ENCODE peak calls at places on chromosomes 12 and 14, in four cellular contexts. One of them, this sample, is unnamed.

GRCh38 chr12:44431647-44432352 is 444.3 kb downstream of the NELL2 start:
- DNase-seq in GM23338: no peak
- DNase-seq in kidney epithelial cell: no peak
- DNase-seq in psoas muscle: no peak
- DNase-seq in this sample: no peak

GRCh38 chr12:80241576-80242273 is 142.4 kb downstream of the OTOGL start:
- DNase-seq in GM23338: no peak
- DNase-seq in kidney epithelial cell: no peak
- DNase-seq in psoas muscle: no peak
- DNase-seq in this sample: no peak

GRCh38 chr14:90288646-90289355 is 32.4 kb downstream of the PSMC1 start:
- DNase-seq in GM23338: no peak
- DNase-seq in kidney epithelial cell: no peak
- DNase-seq in psoas muscle: no peak
- DNase-seq in this sample: no peak

GRCh38 chr14:105387530-105387922 is 10.8 kb upstream of the TEX22 start:
- DNase-seq in GM23338: no peak
- DNase-seq in kidney epithelial cell: no peak
- DNase-seq in psoas muscle: no peak
- DNase-seq in this sample: no peak

GRCh38 chr12:86663691-86664090 is 407.5 kb upstream of the MGAT4C start:
- DNase-seq in GM23338: no peak
- DNase-seq in kidney epithelial cell: no peak
- DNase-seq in psoas muscle: no peak
- DNase-seq in this sample: no peak

GRCh38 chr14:55103005-55103640 is 25.9 kb upstream of the LGALS3 start:
- DNase-seq in GM23338: peak
- DNase-seq in kidney epithelial cell: peak
- DNase-seq in psoas muscle: peak
- DNase-seq in this sample: peak

GRCh38 chr14:86796221-86797074 is 1196.5 kb downstream of the GALC start:
- DNase-seq in GM23338: no peak
- DNase-seq in kidney epithelial cell: no peak
- DNase-seq in psoas muscle: no peak
- DNase-seq in this sample: no peak

GRCh38 chr14:23556700-23557440 is 799 bp downstream of the THTPA start:
- DNase-seq in GM23338: no peak
- DNase-seq in kidney epithelial cell: no peak
- DNase-seq in psoas muscle: no peak
- DNase-seq in this sample: no peak

GRCh38 chr14:77593501-77593911 is 22.9 kb downstream of the SPTLC2 start:
- DNase-seq in GM23338: no peak
- DNase-seq in kidney epithelial cell: no peak
- DNase-seq in psoas muscle: no peak
- DNase-seq in this sample: no peak

GRCh38 chr14:66709292-66709691 is 201.3 kb downstream of the GPHN start:
- DNase-seq in GM23338: no peak
- DNase-seq in kidney epithelial cell: peak
- DNase-seq in psoas muscle: no peak
- DNase-seq in this sample: peak

GRCh38 chr14:80926706-80927384 is 14.7 kb downstream of the CEP128 start:
- DNase-seq in GM23338: no peak
- DNase-seq in kidney epithelial cell: no peak
- DNase-seq in psoas muscle: no peak
- DNase-seq in this sample: no peak

GRCh38 chr14:61470261-61470953 is 149.0 kb downstream of the PRKCH start:
- DNase-seq in GM23338: peak
- DNase-seq in kidney epithelial cell: peak
- DNase-seq in psoas muscle: no peak
- DNase-seq in this sample: peak

GRCh38 chr12:113932411-113933196 is 33.5 kb downstream of the RBM19 start:
- DNase-seq in GM23338: peak
- DNase-seq in kidney epithelial cell: no peak
- DNase-seq in psoas muscle: peak
- DNase-seq in this sample: no peak

GRCh38 chr12:112808176-112808575 is 16.6 kb downstream of the RPH3A start:
- DNase-seq in GM23338: no peak
- DNase-seq in kidney epithelial cell: no peak
- DNase-seq in psoas muscle: no peak
- DNase-seq in this sample: no peak

GRCh38 chr14:92986254-92987147 is 63.6 kb downstream of the CHGA start:
- DNase-seq in GM23338: no peak
- DNase-seq in kidney epithelial cell: no peak
- DNase-seq in psoas muscle: no peak
- DNase-seq in this sample: no peak

GRCh38 chr12:14773685-14774073 is 29.6 kb downstream of the WBP11 start:
- DNase-seq in GM23338: peak
- DNase-seq in kidney epithelial cell: no peak
- DNase-seq in psoas muscle: peak
- DNase-seq in this sample: no peak
- H3K4me3 ChIP-seq in GM23338: peak
- H3K4me3 ChIP-seq in kidney epithelial cell: peak
- H3K4me3 ChIP-seq in psoas muscle: peak
- H3K4me3 ChIP-seq in this sample: peak

GRCh38 chr14:98935921-98936320 is 336.1 kb downstream of the BCL11B start:
- DNase-seq in GM23338: no peak
- DNase-seq in kidney epithelial cell: no peak
- DNase-seq in psoas muscle: no peak
- DNase-seq in this sample: no peak

GRCh38 chr14:98931911-98932310 is 340.1 kb downstream of the BCL11B start:
- DNase-seq in GM23338: no peak
- DNase-seq in kidney epithelial cell: no peak
- DNase-seq in psoas muscle: no peak
- DNase-seq in this sample: no peak

GRCh38 chr14:98928418-98928817 is 343.6 kb downstream of the BCL11B start:
- DNase-seq in GM23338: no peak
- DNase-seq in kidney epithelial cell: no peak
- DNase-seq in psoas muscle: no peak
- DNase-seq in this sample: no peak

GRCh38 chr14:98931126-98931525 is 340.9 kb downstream of the BCL11B start:
- DNase-seq in GM23338: no peak
- DNase-seq in kidney epithelial cell: no peak
- DNase-seq in psoas muscle: no peak
- DNase-seq in this sample: no peak

GRCh38 chr14:98932436-98933325 is 339.3 kb downstream of the BCL11B start:
- DNase-seq in GM23338: no peak
- DNase-seq in kidney epithelial cell: no peak
- DNase-seq in psoas muscle: no peak
- DNase-seq in this sample: no peak
- H3K4me3 ChIP-seq in GM23338: no peak
- H3K4me3 ChIP-seq in kidney epithelial cell: no peak
- H3K4me3 ChIP-seq in psoas muscle: no peak
- H3K4me3 ChIP-seq in this sample: no peak

GRCh38 chr12:6540181-6540877 is 6.0 kb downstream of the GAPDH start:
- DNase-seq in GM23338: peak
- DNase-seq in kidney epithelial cell: no peak
- DNase-seq in psoas muscle: peak
- DNase-seq in this sample: peak
- H3K4me3 ChIP-seq in GM23338: peak
- H3K4me3 ChIP-seq in kidney epithelial cell: no peak
- H3K4me3 ChIP-seq in psoas muscle: peak
- H3K4me3 ChIP-seq in this sample: no peak

DNA sequence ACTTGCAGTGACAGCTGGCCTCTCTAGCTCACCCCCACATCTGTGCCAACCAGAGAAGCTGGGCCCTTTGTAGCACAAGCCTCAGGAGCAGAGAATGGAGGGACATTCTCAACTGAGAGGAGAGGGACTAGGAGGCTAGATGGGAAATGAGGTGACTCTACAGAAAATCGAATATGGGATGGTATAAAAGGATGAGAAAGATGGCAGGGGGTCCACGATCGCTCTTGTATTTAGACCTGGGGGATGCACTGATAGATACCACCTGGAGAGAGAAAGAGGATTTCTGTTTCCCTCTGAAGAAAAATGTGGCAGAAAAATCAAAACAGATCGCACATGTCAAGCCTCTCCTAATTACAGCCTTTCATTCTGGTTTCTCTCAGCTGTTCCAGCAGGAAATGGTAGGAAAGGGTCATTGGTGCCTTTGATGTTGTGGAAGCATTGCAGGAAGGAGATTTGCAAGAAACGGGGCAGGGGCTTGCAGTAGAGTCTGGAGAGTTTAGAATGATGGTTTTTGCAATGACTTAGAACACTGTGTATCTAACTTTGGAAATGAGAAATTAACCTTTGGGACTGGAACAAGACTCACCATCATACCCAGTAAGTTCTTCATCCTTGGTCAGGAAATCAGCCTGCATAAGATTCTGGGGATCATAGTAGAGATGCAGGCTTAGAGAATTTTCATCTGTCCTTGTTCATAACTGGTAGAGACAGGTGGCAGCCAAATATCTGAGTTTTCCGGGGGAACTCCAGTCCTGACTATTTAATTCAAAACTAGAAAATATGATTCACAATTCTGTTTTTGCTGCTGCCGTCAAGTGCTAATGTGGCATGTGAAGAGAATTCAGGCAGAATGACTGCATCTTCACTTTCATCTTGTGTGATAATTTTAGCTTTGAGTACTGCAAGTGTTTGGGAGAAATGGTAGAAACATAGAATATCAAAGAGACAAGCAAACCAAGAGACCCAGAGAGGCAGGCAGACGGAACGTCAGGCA is 98.8 kb downstream of the DAD1 start:
- DNase-seq in GM23338: no peak
- DNase-seq in kidney epithelial cell: no peak
- DNase-seq in psoas muscle: no peak
- DNase-seq in this sample: no peak
- H3K4me3 ChIP-seq in GM23338: no peak
- H3K4me3 ChIP-seq in kidney epithelial cell: no peak
- H3K4me3 ChIP-seq in psoas muscle: no peak
- H3K4me3 ChIP-seq in this sample: no peak

DNA sequence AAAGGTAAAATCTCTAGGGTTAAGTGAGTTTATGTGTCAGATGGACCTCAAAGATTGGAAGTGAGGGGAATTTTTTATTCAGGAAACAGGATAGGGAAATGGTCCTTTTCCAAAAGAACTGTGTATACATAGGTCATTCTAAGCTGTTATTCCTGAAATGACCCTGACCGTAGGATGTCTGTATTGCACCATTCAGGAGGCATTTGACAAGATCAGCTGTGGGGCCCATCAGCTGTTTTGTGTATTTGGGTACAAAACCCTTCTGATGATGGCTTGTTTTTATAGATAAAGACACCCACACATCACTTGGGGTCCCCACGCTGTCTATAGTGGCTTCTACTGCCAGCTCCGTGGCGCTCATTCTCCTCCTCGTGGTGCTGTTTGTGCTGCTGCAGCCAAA is 62.6 kb upstream of the SRSF5 start:
- DNase-seq in GM23338: no peak
- DNase-seq in kidney epithelial cell: no peak
- DNase-seq in psoas muscle: no peak
- DNase-seq in this sample: no peak
- H3K4me3 ChIP-seq in GM23338: no peak
- H3K4me3 ChIP-seq in kidney epithelial cell: no peak
- H3K4me3 ChIP-seq in psoas muscle: no peak
- H3K4me3 ChIP-seq in this sample: no peak

GRCh38 chr12:11555195-11555594 is 94.3 kb upstream of the ETV6 start:
- DNase-seq in GM23338: no peak
- DNase-seq in kidney epithelial cell: no peak
- DNase-seq in psoas muscle: no peak
- DNase-seq in this sample: no peak
- H3K4me3 ChIP-seq in GM23338: no peak
- H3K4me3 ChIP-seq in kidney epithelial cell: no peak
- H3K4me3 ChIP-seq in psoas muscle: no peak
- H3K4me3 ChIP-seq in this sample: no peak

DNA sequence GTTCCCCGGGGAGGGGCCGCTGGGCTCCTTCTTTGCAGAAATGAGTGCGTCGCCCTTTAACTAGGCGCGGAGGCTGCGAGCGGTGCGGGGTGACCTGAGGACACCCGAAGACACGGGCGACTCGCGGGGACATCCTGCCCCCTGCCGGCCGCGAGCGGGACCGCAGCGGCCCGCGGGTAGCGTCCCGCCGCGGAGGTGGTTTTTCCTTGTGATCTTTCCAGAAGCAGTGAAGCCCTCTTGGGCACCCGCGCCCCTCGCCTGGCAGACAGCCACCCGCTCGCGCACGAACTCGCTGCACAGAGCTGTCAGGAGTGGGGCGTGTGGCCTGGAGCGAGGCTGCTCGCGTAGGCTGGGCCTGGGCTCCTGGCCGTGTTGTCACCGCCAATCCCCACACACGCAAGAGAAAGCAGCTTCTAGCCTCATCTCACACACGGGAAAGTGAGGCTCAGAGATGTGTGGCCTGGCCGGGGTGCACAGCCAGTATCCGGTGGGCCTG is 67.2 kb downstream of the DIO3 start:
- DNase-seq in GM23338: peak
- DNase-seq in kidney epithelial cell: peak
- DNase-seq in psoas muscle: peak
- DNase-seq in this sample: no peak
- H3K4me3 ChIP-seq in GM23338: peak
- H3K4me3 ChIP-seq in kidney epithelial cell: no peak
- H3K4me3 ChIP-seq in psoas muscle: peak
- H3K4me3 ChIP-seq in this sample: peak

GRCh38 chr12:50825372-50825838 is 17.3 kb upstream of the TMPRSS12 start:
- DNase-seq in GM23338: peak
- DNase-seq in kidney epithelial cell: peak
- DNase-seq in psoas muscle: no peak
- DNase-seq in this sample: peak
- H3K4me3 ChIP-seq in GM23338: no peak
- H3K4me3 ChIP-seq in kidney epithelial cell: no peak
- H3K4me3 ChIP-seq in psoas muscle: no peak
- H3K4me3 ChIP-seq in this sample: no peak

GRCh38 chr12:94204647-94205247 is 56.4 kb downstream of the PLXNC1 start:
- DNase-seq in GM23338: no peak
- DNase-seq in kidney epithelial cell: no peak
- DNase-seq in psoas muscle: no peak
- DNase-seq in this sample: no peak

GRCh38 chr12:94205738-94206310 is 57.4 kb downstream of the PLXNC1 start:
- DNase-seq in GM23338: no peak
- DNase-seq in kidney epithelial cell: no peak
- DNase-seq in psoas muscle: no peak
- DNase-seq in this sample: no peak

GRCh38 chr12:94208433-94208921 is 60.1 kb downstream of the PLXNC1 start:
- DNase-seq in GM23338: no peak
- DNase-seq in kidney epithelial cell: no peak
- DNase-seq in psoas muscle: no peak
- DNase-seq in this sample: no peak

GRCh38 chr12:94207467-94208432 is 59.4 kb downstream of the PLXNC1 start:
- DNase-seq in GM23338: no peak
- DNase-seq in kidney epithelial cell: no peak
- DNase-seq in psoas muscle: no peak
- DNase-seq in this sample: no peak

DNA sequence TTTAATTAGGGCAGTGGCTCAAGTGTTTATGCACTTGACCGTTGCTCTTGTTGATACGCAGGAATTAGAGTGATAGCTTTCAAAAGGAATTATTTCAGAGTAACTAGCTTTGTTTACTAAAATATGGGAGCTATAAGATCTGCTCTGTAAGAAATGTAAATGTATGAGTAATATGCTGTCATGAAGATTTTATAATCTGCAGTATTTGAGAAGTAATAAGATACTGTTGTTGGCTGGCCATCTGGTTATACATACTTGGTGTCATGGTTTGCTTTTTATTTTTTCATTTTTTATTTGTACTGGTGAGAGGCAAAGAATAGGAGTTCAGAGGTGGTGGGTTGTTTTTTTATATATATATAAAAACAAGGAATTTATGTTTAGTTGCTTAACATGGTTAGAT is 58.5 kb downstream of the PLXNC1 start:
- DNase-seq in GM23338: no peak
- DNase-seq in kidney epithelial cell: no peak
- DNase-seq in psoas muscle: no peak
- DNase-seq in this sample: no peak
- H3K4me3 ChIP-seq in GM23338: no peak
- H3K4me3 ChIP-seq in kidney epithelial cell: no peak
- H3K4me3 ChIP-seq in psoas muscle: no peak
- H3K4me3 ChIP-seq in this sample: no peak

This sample was measured in retinal pigment epithelial cell.